ENCODE peak calls at places on chromosomes 2 and 18, in nine cellular contexts. R is stomach, A is tibial artery, P is astrocyte, N is dorsolateral prefrontal cortex, V is right cardiac atrium, E is testis, G is heart right ventricle, D is fibroblast of lung. C is an unnamed sample.

GRCh38 chr2:168565512-168565911 is 109.4 kb downstream of the CERS6 start:
- DNase-seq in G (no peak), D (no peak), V (no peak), E (no peak), N (no peak), P (no peak), A (no peak), R (no peak), C (no peak)

GRCh38 chr18:21914739-21915319 is 174.2 kb downstream of the MIB1 start:
- DNase-seq in N (no peak), D (peak), R (no peak), E (peak), P (peak), A (no peak), G (no peak), V (no peak), C (peak)

GRCh38 chr2:127695491-127696472 is 5.5 kb upstream of the SFT2D3 start:
- DNase-seq in E (peak), D (peak), G (peak), N (peak), V (peak), R (peak), A (peak), P (peak), C (peak)

GRCh38 chr2:69646714-69647113 is 3.2 kb upstream of the AAK1 start:
- DNase-seq in P (no peak), E (no peak), G (no peak), R (no peak), V (no peak), A (no peak), N (no peak), D (no peak), C (no peak)

GRCh38 chr2:101967826-101968498 is 23.8 kb upstream of the IL1R2 start:
- DNase-seq in P (peak), N (no peak), G (no peak), R (peak), E (no peak), A (peak), D (peak), V (no peak), C (no peak)

GRCh38 chr2:107337209-107337898 is 451.4 kb upstream of the ST6GAL2 start:
- DNase-seq in V (no peak), D (peak), G (no peak), E (no peak), A (peak), N (no peak), R (no peak), P (peak), C (peak)

GRCh38 chr2:120856421-120856862 is 120.8 kb downstream of the GLI2 start:
- DNase-seq in D (peak), A (no peak), E (peak), N (peak), R (no peak), G (no peak), P (peak), V (peak), C (peak)

GRCh38 chr2:98463081-98463481 is 18.4 kb downstream of the INPP4A start:
- DNase-seq in G (no peak), E (no peak), P (no peak), A (no peak), V (no peak), D (no peak), R (no peak), N (no peak), C (no peak)

GRCh38 chr18:22032392-22032961 is 136.9 kb upstream of the GATA6 start:
- DNase-seq in P (peak), E (no peak), A (no peak), G (no peak), R (peak), V (no peak), D (peak), N (no peak), C (peak)

GRCh38 chr2:177888581-177888980 is 184.0 kb downstream of the PDE11A start:
- DNase-seq in P (no peak), A (no peak), V (no peak), D (no peak), R (no peak), E (no peak), N (no peak), G (no peak), C (no peak)

GRCh38 chr18:48053881-48054586 is 123.6 kb upstream of the SMAD2 start:
- DNase-seq in V (no peak), G (no peak), A (no peak), D (no peak), N (no peak), R (no peak), E (no peak), P (no peak), C (no peak)

GRCh38 chr2:66498597-66498910 is 63.6 kb downstream of the MEIS1 start:
- DNase-seq in A (no peak), R (no peak), D (no peak), E (no peak), V (no peak), P (no peak), N (no peak), G (no peak), C (no peak)

GRCh38 chr2:126700677-126701076 is 44.7 kb downstream of the GYPC start:
- DNase-seq in N (no peak), E (no peak), G (no peak), P (peak), A (no peak), R (no peak), V (no peak), D (peak), C (peak)

GRCh38 chr2:144383571-144383970 is 136.3 kb downstream of the ZEB2 start:
- DNase-seq in G (no peak), R (no peak), N (no peak), E (no peak), D (no peak), V (no peak), P (no peak), A (no peak), C (no peak)

GRCh38 chr2:222561817-222562424 is 94.0 kb downstream of the FARSB start:
- DNase-seq in D (peak), R (peak), V (no peak), E (peak), A (no peak), G (no peak), N (no peak), P (no peak), C (peak)

GRCh38 chr2:19837235-19837766 is 64.5 kb downstream of the TTC32 start:
- DNase-seq in D (no peak), E (no peak), R (no peak), V (no peak), G (no peak), A (no peak), P (no peak), N (no peak), C (no peak)

GRCh38 chr2:178756843-178757242 is 50.4 kb downstream of the TTN start:
- DNase-seq in G (no peak), P (peak), A (no peak), E (no peak), N (no peak), R (no peak), V (no peak), D (peak), C (peak)

GRCh38 chr2:112540906-112541305 is 1.4 kb upstream of the POLR1B start:
- DNase-seq in E (no peak), D (no peak), R (no peak), N (no peak), P (no peak), A (no peak), G (no peak), V (no peak), C (no peak)

GRCh38 chr2:19900536-19901200 is 1.1 kb downstream of the TTC32 start:
- DNase-seq in A (no peak), D (peak), V (no peak), N (no peak), P (peak), G (no peak), R (no peak), E (no peak), C (peak)

GRCh38 chr18:79571221-79572092 is 108.1 kb upstream of the CTDP1 start:
- DNase-seq in D (no peak), R (no peak), N (peak), P (no peak), G (no peak), V (peak), E (no peak), A (no peak), C (no peak)

GRCh38 chr2:127326289-127326945 is 32.5 kb upstream of the ERCC3 start:
- DNase-seq in R (no peak), E (no peak), P (no peak), A (no peak), D (peak), V (no peak), N (no peak), G (no peak), C (no peak)

GRCh38 chr2:112646102-112646719 is 472 bp downstream of the SLC20A1 start:
- DNase-seq in E (peak), V (no peak), D (no peak), R (no peak), N (no peak), A (no peak), G (no peak), P (no peak), C (no peak)

GRCh38 chr18:48859311-48860275 is 91.2 kb downstream of the SMAD7 start:
- DNase-seq in R (no peak), N (peak), D (no peak), A (no peak), E (no peak), P (no peak), G (no peak), V (peak), C (no peak)

GRCh38 chr2:216057688-216058193 is 23.9 kb downstream of the PECR start:
- DNase-seq in D (peak), N (no peak), R (peak), G (no peak), E (no peak), P (peak), A (no peak), V (no peak), C (peak)

GRCh38 chr2:1366546-1367134 is 46.6 kb upstream of the TPO start:
- DNase-seq in E (peak), G (peak), N (peak), R (no peak), D (no peak), A (peak), P (no peak), V (peak), C (no peak)

GRCh38 chr18:12394428-12394827 is 13.3 kb upstream of the PRELID3A start:
- DNase-seq in D (no peak), N (no peak), A (no peak), P (no peak), R (no peak), E (no peak), G (no peak), V (no peak), C (peak)

GRCh38 chr2:201909348-201909747 is 103.0 kb downstream of the CDK15 start:
- DNase-seq in D (peak), R (no peak), V (no peak), G (no peak), E (no peak), N (no peak), P (peak), A (no peak), C (peak)

GRCh38 chr2:29788066-29788465 is 133.3 kb downstream of the ALK start:
- DNase-seq in P (no peak), V (no peak), D (no peak), A (no peak), E (no peak), N (no peak), G (no peak), R (no peak), C (no peak)

GRCh38 chr2:196987654-196988364 is 61.3 kb upstream of the PGAP1 start:
- DNase-seq in A (no peak), P (peak), R (no peak), V (no peak), G (no peak), D (peak), N (no peak), E (peak), C (peak)

GRCh38 chr2:127415593-127416485 is 2.4 kb upstream of the PROC start:
- DNase-seq in P (no peak), E (peak), A (no peak), R (peak), G (peak), D (peak), V (peak), N (peak), C (peak)

GRCh38 chr2:72147303-72147970 is at the start of gene CYP26B1:
- DNase-seq in D (no peak), G (no peak), R (peak), N (peak), P (no peak), E (no peak), A (no peak), V (peak), C (no peak)

GRCh38 chr2:103176289-103176915 is 414.6 kb downstream of the TMEM182 start:
- DNase-seq in V (no peak), N (no peak), R (no peak), A (no peak), D (no peak), E (no peak), P (no peak), G (no peak), C (no peak)

GRCh38 chr2:3282056-3282998 is 95.3 kb downstream of the EIPR1 start:
- DNase-seq in D (peak), E (peak), G (peak), V (peak), R (peak), N (peak), A (peak), P (peak), C (no peak)

GRCh38 chr2:112095654-112096053 is 40.6 kb downstream of the TMEM87B start:
- DNase-seq in P (no peak), R (no peak), A (no peak), D (no peak), N (no peak), E (no peak), V (no peak), G (no peak), C (peak)

GRCh38 chr2:215392687-215393270 is 43.1 kb downstream of the FN1 start:
- DNase-seq in V (no peak), N (no peak), D (no peak), A (no peak), P (no peak), R (no peak), E (no peak), G (no peak), C (no peak)

GRCh38 chr2:197555467-197555866 is 39.6 kb downstream of the MOB4 start:
- DNase-seq in D (no peak), N (no peak), A (no peak), G (no peak), E (no peak), P (no peak), V (no peak), R (no peak), C (no peak)

GRCh38 chr2:9205963-9206948 is at the start of gene ASAP2:
- DNase-seq in E (peak), R (peak), V (peak), G (peak), P (no peak), N (peak), D (peak), A (peak), C (peak)

GRCh38 chr2:66080136-66080535 is 354.8 kb upstream of the MEIS1 start:
- DNase-seq in V (no peak), G (no peak), A (no peak), P (no peak), E (no peak), R (no peak), N (no peak), D (no peak), C (no peak)

GRCh38 chr2:77910136-77910535 is 388.0 kb upstream of the LRRTM4 start:
- DNase-seq in D (no peak), G (no peak), P (no peak), E (no peak), V (no peak), R (no peak), A (no peak), N (no peak), C (no peak)

GRCh38 chr2:105794926-105795574 is 50.3 kb downstream of the NCK2 start:
- DNase-seq in N (no peak), A (no peak), V (no peak), E (no peak), D (no peak), G (no peak), P (no peak), R (no peak), C (no peak)
- H3K27ac ChIP-seq in N (no peak), A (no peak), V (no peak), E (no peak), D (no peak), G (peak), P (no peak), R (peak), C (no peak)

GRCh38 chr2:239500915-239501630 is 100.3 kb upstream of the HDAC4 start:
- DNase-seq in R (no peak), G (no peak), N (no peak), A (no peak), V (no peak), D (no peak), P (no peak), E (no peak), C (no peak)
- H3K27ac ChIP-seq in R (no peak), G (peak), N (no peak), A (no peak), V (no peak), D (no peak), P (no peak), E (no peak), C (no peak)

GRCh38 chr2:233363744-233364235 is 9.5 kb downstream of the DGKD start:
- DNase-seq in A (no peak), N (no peak), R (no peak), G (no peak), E (no peak), V (no peak), D (no peak), P (no peak), C (no peak)
- H3K27ac ChIP-seq in A (no peak), N (no peak), R (no peak), G (no peak), E (no peak), V (no peak), D (no peak), P (no peak), C (no peak)

DNA sequence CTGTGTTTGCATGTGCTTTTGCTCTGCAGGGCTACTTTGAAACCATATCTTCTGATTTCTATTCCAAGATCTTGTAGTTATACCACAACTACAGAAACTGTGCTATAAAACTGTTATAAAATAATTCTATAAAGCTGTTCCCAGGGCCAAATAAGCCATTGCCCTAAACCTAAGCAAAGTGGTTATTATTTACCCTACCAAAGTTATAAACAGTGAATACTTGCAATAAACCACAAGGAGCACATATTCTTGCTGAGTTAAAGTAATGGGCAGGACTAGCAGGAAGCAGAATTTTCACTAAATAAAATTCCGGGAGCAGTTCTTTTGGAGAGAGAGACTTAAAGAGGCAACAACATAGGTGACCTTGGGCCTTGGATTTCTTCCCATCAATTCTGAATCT is 145.4 kb upstream of the ZNF521 start:
- DNase-seq in A (no peak), D (no peak), P (no peak), G (no peak), V (no peak), E (no peak), R (no peak), N (no peak), C (peak)
- H3K27ac ChIP-seq in A (no peak), D (no peak), P (no peak), G (no peak), V (no peak), E (no peak), R (no peak), N (no peak), C (no peak)

DNA sequence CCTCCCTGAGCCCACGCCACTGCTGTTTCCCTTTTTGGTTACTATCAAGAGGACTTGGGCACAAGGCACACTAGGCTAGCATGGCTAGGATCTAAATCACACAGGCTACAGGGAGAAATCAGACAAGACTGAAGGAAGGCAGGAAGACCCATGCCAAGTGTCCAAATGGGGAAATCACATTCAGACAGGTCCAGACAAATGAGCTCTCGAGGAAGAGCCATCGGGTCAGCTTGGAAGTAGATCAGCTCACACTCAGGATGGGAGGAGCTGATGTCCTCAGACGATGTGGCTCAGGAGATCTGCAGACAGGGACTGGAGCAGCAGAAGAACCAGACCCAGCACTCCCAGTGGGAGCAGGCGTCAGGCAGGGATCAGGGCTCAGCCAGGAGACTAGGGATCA is 113.2 kb downstream of the COL6A3 start:
- DNase-seq in D (no peak), N (no peak), V (no peak), P (no peak), A (no peak), E (no peak), G (no peak), R (no peak), C (no peak)
- H3K27ac ChIP-seq in D (peak), N (no peak), V (no peak), P (peak), A (no peak), E (no peak), G (no peak), R (no peak), C (peak)

DNA sequence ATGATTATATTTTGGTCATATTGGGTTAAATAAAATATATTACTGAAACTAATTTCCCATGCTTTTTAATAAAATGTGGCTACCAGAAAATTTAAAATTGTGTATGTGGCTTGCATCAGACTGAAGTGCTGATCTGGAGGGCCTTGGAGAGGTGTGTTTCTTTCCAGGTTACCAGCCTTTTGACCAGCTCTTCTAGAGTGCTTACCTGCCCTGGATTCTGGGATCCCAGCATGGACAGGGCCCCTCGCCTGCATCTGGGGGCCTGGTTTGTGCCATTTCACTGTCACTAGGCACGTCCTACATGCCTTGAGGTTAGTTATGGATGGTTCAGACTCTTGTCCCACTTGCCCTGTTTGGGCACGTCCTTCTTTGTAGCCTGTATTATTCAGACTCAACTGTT is 10.5 kb downstream of the RNF144A start:
- DNase-seq in E (no peak), G (no peak), P (no peak), R (no peak), A (no peak), V (no peak), D (no peak), N (no peak), C (no peak)
- H3K27ac ChIP-seq in E (no peak), G (peak), P (no peak), R (no peak), A (no peak), V (no peak), D (no peak), N (peak), C (no peak)

DNA sequence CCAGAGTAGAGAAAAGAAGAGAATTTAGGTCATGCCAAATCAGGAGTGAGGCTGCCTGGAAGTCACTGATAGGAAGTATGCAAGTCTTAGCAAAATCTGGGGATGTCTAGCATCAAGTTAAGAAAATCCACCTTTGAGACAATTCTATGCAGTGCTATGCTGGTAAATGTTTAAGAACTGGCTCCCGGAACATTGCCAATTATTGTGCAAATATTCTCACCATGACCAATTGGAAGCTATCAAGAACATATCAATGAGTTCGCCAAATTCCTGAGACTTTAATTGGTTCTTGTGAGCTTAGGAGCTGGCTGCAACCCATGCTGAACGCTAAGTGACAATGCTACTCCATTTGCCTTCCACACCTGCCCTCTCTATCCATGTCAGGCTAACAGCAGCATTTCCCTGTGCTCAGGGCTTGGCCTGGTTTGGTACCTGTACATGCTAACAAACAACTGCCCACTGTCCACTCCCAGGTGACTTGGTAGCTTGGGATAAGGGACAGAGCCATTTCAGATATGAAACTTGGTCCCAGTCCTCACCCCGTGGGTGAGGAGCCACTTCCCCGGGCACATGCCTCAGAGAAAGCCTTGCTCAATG is 172.9 kb upstream of the KLHL29 start:
- DNase-seq in A (no peak), R (peak), D (no peak), V (no peak), E (no peak), G (no peak), P (no peak), N (no peak), C (no peak)
- H3K27ac ChIP-seq in A (no peak), R (no peak), D (no peak), V (no peak), E (no peak), G (no peak), P (no peak), N (no peak), C (no peak)

C was measured in mesenchymal stem cell.